ENCODE peak calls at places on chromosomes 16 and 17, in four cellular contexts. A is hypothalamus, U is ACHN, B is posterior cingulate gyrus. I is an unnamed sample.

GRCh38 chr17:68089881-68090280 is 54.3 kb downstream of the KPNA2 start:
- DNase-seq in A (no peak), U (no peak), B (no peak), I (no peak)

GRCh38 chr17:74108126-74108705 is 95.3 kb upstream of the RPL38 start:
- DNase-seq in A (no peak), U (no peak), B (no peak), I (no peak)

GRCh38 chr17:4648741-4649140 is 7.3 kb upstream of the ALOX15 start:
- DNase-seq in U (no peak), B (no peak), A (no peak), I (no peak)

GRCh38 chr16:86676216-86676800 is 98.0 kb downstream of the FOXL1 start:
- DNase-seq in U (no peak), B (no peak), A (no peak), I (no peak)

GRCh38 chr17:78804777-78805176 is 22.7 kb upstream of the CYTH1 start:
- DNase-seq in A (no peak), B (no peak), U (no peak), I (no peak)

GRCh38 chr16:85800321-85800669 is 800 bp downstream of the COX4I1 start:
- DNase-seq in A (no peak), U (peak), B (no peak), I (no peak)

GRCh38 chr17:69533481-69534234 is 119.2 kb downstream of the MAP2K6 start:
- DNase-seq in A (no peak), U (no peak), B (no peak), I (no peak)

GRCh38 chr16:5215911-5216310 is 118.3 kb upstream of the EEF2KMT start:
- DNase-seq in B (no peak), A (no peak), U (no peak), I (no peak)

GRCh38 chr17:31457391-31458234 is 66.1 kb downstream of the RAB11FIP4 start:
- DNase-seq in B (no peak), U (no peak), A (no peak), I (no peak)

GRCh38 chr17:45705123-45706009 is 78.8 kb upstream of the CRHR1 start:
- DNase-seq in B (no peak), U (peak), A (no peak), I (peak)

GRCh38 chr17:20273741-20274500 is 193.4 kb downstream of the LGALS9B start:
- DNase-seq in U (no peak), A (no peak), B (no peak), I (no peak)

GRCh38 chr17:47291242-47291873 is 32.4 kb upstream of the EFCAB13 start:
- DNase-seq in B (no peak), A (no peak), U (no peak), I (no peak)

GRCh38 chr16:73192227-73192894 is 144.4 kb upstream of the ZFHX3 start:
- DNase-seq in B (no peak), A (no peak), U (no peak), I (no peak)

GRCh38 chr16:72240949-72241348 is 69.0 kb upstream of the PMFBP1 start:
- DNase-seq in U (no peak), B (no peak), A (no peak), I (no peak)

GRCh38 chr17:70031341-70031740 is 43.7 kb upstream of the KCNJ16 start:
- DNase-seq in A (no peak), U (no peak), B (no peak), I (no peak)

GRCh38 chr16:71357681-71358080 is 842 bp upstream of the CALB2 start:
- DNase-seq in B (no peak), A (no peak), U (no peak), I (no peak)

GRCh38 chr17:13931752-13932477 is 137.4 kb upstream of the COX10 start:
- DNase-seq in B (no peak), A (no peak), U (no peak), I (no peak)

GRCh38 chr16:24046442-24046841 is 209.7 kb upstream of the CACNG3 start:
- DNase-seq in U (no peak), B (no peak), A (no peak), I (no peak)

GRCh38 chr17:336110-337021 is 16.2 kb downstream of the RPH3AL start:
- DNase-seq in B (peak), U (no peak), A (no peak), I (no peak)

GRCh38 chr16:53775821-53776431 is 72.0 kb downstream of the FTO start:
- DNase-seq in A (no peak), U (peak), B (no peak), I (no peak)